ENCODE peak calls at places on chromosomes 1 and 21, in four cellular contexts. B, G, N and D are unnamed samples.

GRCh38 chr1:224769987-224770693 is 154.0 kb downstream of the CNIH3 start:
- DNase-seq in N (peak), G (peak), B (no peak), D (no peak)

GRCh38 chr1:214306270-214306669 is 25.3 kb downstream of the SMYD2 start:
- DNase-seq in B (no peak), G (no peak), N (no peak), D (no peak)

GRCh38 chr1:156641761-156642264 is at the start of gene BCAN:
- DNase-seq in B (no peak), G (no peak), N (no peak), D (no peak)

GRCh38 chr1:33836911-33837310 is 27.0 kb upstream of the HMGB4 start:
- DNase-seq in B (no peak), N (no peak), G (no peak), D (no peak)

GRCh38 chr1:205592443-205593003 is 39.3 kb downstream of the ELK4 start:
- DNase-seq in G (no peak), N (no peak), B (no peak), D (no peak)

GRCh38 chr1:1083181-1084027 is 9.3 kb upstream of the RNF223 start:
- DNase-seq in N (no peak), G (no peak), B (no peak), D (no peak)

GRCh38 chr21:42414928-42415769 is 11.4 kb downstream of the UBASH3A start:
- DNase-seq in B (peak), N (peak), G (peak), D (no peak)

GRCh38 chr1:178716111-178716510 is 8.9 kb upstream of the RALGPS2 start:
- DNase-seq in G (no peak), N (no peak), B (no peak), D (no peak)

GRCh38 chr1:216032977-216033376 is 390.3 kb downstream of the USH2A start:
- DNase-seq in N (no peak), G (no peak), B (no peak), D (no peak)

GRCh38 chr1:21536223-21536622 is 27.0 kb downstream of the ALPL start:
- DNase-seq in B (no peak), G (no peak), N (no peak), D (no peak)

GRCh38 chr1:34868230-34869049 is 8.9 kb upstream of the SMIM12 start:
- DNase-seq in G (no peak), B (no peak), N (no peak), D (no peak)

GRCh38 chr21:36705679-36706481 is 7.0 kb downstream of the SIM2 start:
- DNase-seq in B (no peak), G (no peak), N (no peak), D (no peak)

GRCh38 chr1:41153750-41154274 is 88.3 kb downstream of the SCMH1 start:
- DNase-seq in G (no peak), B (no peak), N (no peak), D (no peak)

GRCh38 chr1:11741482-11741881 is 5.5 kb downstream of the AGTRAP start:
- DNase-seq in N (no peak), G (no peak), B (no peak), D (no peak)

GRCh38 chr1:119637719-119638118 is 10.3 kb downstream of the ZNF697 start:
- DNase-seq in G (no peak), N (no peak), B (no peak), D (no peak)

GRCh38 chr1:173112129-173112528 is 61.4 kb upstream of the TNFSF18 start:
- DNase-seq in G (no peak), N (peak), B (no peak), D (no peak)

GRCh38 chr1:194056169-194056568 is 869.8 kb upstream of the B3GALT2 start:
- DNase-seq in N (no peak), G (no peak), B (no peak), D (no peak)

GRCh38 chr1:36269408-36269838 is 36.7 kb upstream of the SH3D21 start:
- DNase-seq in B (no peak), G (no peak), N (no peak), D (no peak)

GRCh38 chr21:39175154-39175553 is 8.1 kb downstream of the PSMG1 start:
- DNase-seq in N (peak), G (no peak), B (no peak), D (no peak)

GRCh38 chr21:28485301-28486022 is 507.2 kb downstream of the LTN1 start:
- DNase-seq in B (no peak), N (peak), G (no peak), D (no peak)